ENCODE peak calls at places on chromosomes 7 and 10, in six cellular contexts. W is neural progenitor cell, V is HCT116, M is MM.1S, J is PC-3, A is SK-N-SH. P is an unnamed sample.

GRCh38 chr10:1115262-1115955 is 59.2 kb downstream of the WDR37 start:
- DNase-seq in V (no peak), W (no peak), A (no peak), M (peak; percentile 81), J (no peak), P (no peak)

GRCh38 chr7:156560075-156560474 is 80.5 kb upstream of the RNF32 start:
- DNase-seq in M (no peak), V (no peak), A (peak; percentile 48), J (peak; percentile 23), W (peak; percentile 36), P (no peak)

GRCh38 chr10:70424320-70424719 is 17.2 kb downstream of the NODAL start:
- DNase-seq in W (no peak), A (no peak), V (no peak), J (no peak), M (no peak), P (no peak)

GRCh38 chr10:92755725-92756124 is 66.0 kb downstream of the HHEX start:
- DNase-seq in V (no peak), J (no peak), W (no peak), M (no peak), A (no peak), P (no peak)

GRCh38 chr10:88515235-88515634 is 67.9 kb downstream of the RNLS start:
- DNase-seq in V (no peak), J (no peak), W (no peak), M (no peak), A (no peak), P (peak; percentile 47)

GRCh38 chr7:75711076-75711475 is 27.7 kb downstream of the HIP1 start:
- DNase-seq in M (no peak), J (no peak), V (no peak), A (no peak), W (no peak), P (peak; percentile 39)

GRCh38 chr10:132220061-132220460 is 33.3 kb downstream of the DPYSL4 start:
- DNase-seq in V (no peak), J (no peak), M (no peak), W (no peak), A (no peak), P (no peak)

GRCh38 chr10:19749185-19749729 is 67.0 kb upstream of the PLXDC2 start:
- DNase-seq in A (no peak), V (no peak), W (no peak), J (peak; percentile 3), M (no peak), P (peak; percentile 80)

GRCh38 chr10:122140941-122141623 is 130.0 kb upstream of the BTBD16 start:
- DNase-seq in M (no peak), V (peak; percentile 73), J (peak; percentile 89), W (no peak), A (no peak), P (peak; percentile 97)

GRCh38 chr10:78405231-78405630 is 371.6 kb downstream of the RPS24 start:
- DNase-seq in J (peak; percentile 80), W (no peak), M (no peak), V (no peak), A (no peak), P (peak; percentile 49)

GRCh38 chr7:100888988-100889760 is at the start of gene UFSP1:
- DNase-seq in A (no peak), J (no peak), W (no peak), V (peak; percentile 21), M (no peak), P (no peak)

GRCh38 chr10:43822509-43823236 is 174.0 kb upstream of the ZNF32 start:
- DNase-seq in J (no peak), W (no peak), V (no peak), A (no peak), M (peak; percentile 14), P (peak; percentile 75)

GRCh38 chr7:48114115-48114514 is 25.1 kb downstream of the UPP1 start:
- DNase-seq in M (no peak), W (no peak), V (no peak), J (no peak), A (peak; percentile 6), P (no peak)

GRCh38 chr10:117627561-117627960 is 85.0 kb downstream of the EMX2 start:
- DNase-seq in J (no peak), W (no peak), A (no peak), M (no peak), V (no peak), P (no peak)

GRCh38 chr7:157881062-157881771 is 544.4 kb downstream of the DNAJB6 start:
- DNase-seq in W (no peak), J (no peak), A (no peak), V (no peak), M (no peak), P (no peak)

GRCh38 chr7:138400400-138400886 is 59.6 kb upstream of the TRIM24 start:
- DNase-seq in V (no peak), M (no peak), J (no peak), W (no peak), A (no peak), P (no peak)

GRCh38 chr10:44395902-44396670 is 11.2 kb upstream of the CXCL12 start:
- DNase-seq in W (no peak), V (no peak), M (no peak), J (no peak), A (no peak), P (no peak)

GRCh38 chr7:73342645-73343044 is 14.7 kb downstream of the FKBP6 start:
- DNase-seq in J (peak; percentile 8), W (peak; percentile 71), A (peak; percentile 74), V (peak; percentile 29), M (no peak), P (peak; percentile 64)

GRCh38 chr10:15344876-15345285 is 26.2 kb downstream of the FAM171A1 start:
- DNase-seq in V (no peak), M (no peak), W (peak; percentile 33), A (no peak), J (peak; percentile 62), P (peak; percentile 22)

GRCh38 chr7:90693939-90694338 is 97.8 kb downstream of the CDK14 start:
- DNase-seq in V (no peak), M (no peak), J (no peak), A (no peak), W (no peak), P (no peak)

GRCh38 chr7:69747144-69747543 is 148.9 kb downstream of the AUTS2 start:
- DNase-seq in V (no peak), A (no peak), J (no peak), M (no peak), W (no peak), P (no peak)

GRCh38 chr10:618229-618989 is 71.1 kb downstream of the DIP2C start:
- DNase-seq in A (no peak), V (no peak), W (no peak), J (no peak), M (no peak), P (no peak)

GRCh38 chr10:132497788-132498561 is 39.6 kb upstream of the INPP5A start:
- DNase-seq in A (no peak), V (no peak), W (no peak), J (no peak), M (no peak), P (peak; percentile 28)

GRCh38 chr10:61750943-61751471 is 88.3 kb downstream of the CABCOCO1 start:
- DNase-seq in M (peak; percentile 56), W (peak; percentile 68), V (peak; percentile 64), A (peak; percentile 20), J (peak; percentile 98), P (peak; percentile 77)

GRCh38 chr7:146565872-146566271 is 449.3 kb downstream of the CNTNAP2 start:
- DNase-seq in W (no peak), V (no peak), A (no peak), J (no peak), M (no peak), P (no peak)

GRCh38 chr7:24290004-24290641 is 6.1 kb downstream of the NPY start:
- DNase-seq in V (peak; percentile 76), J (peak; percentile 71), W (peak; percentile 37), M (peak; percentile 86), A (peak; percentile 69), P (peak; percentile 28)

GRCh38 chr10:29807407-29807806 is 172.6 kb upstream of the SVIL start:
- DNase-seq in V (no peak), A (no peak), M (no peak), J (peak; percentile 65), W (no peak), P (peak; percentile 91)
- TF ChIP-seq EZH2phosphoT487 in V (no peak), A (no peak), M (no peak), J (no peak), W (no peak), P (no peak)

GRCh38 chr7:92200791-92201190 is 21.8 kb upstream of the LRRD1 start:
- DNase-seq in A (no peak), M (no peak), W (no peak), V (no peak), J (no peak), P (no peak)

GRCh38 chr7:92205987-92206386 is 27.0 kb upstream of the LRRD1 start:
- DNase-seq in V (no peak), A (no peak), J (no peak), M (no peak), W (peak; percentile 7), P (no peak)

DNA sequence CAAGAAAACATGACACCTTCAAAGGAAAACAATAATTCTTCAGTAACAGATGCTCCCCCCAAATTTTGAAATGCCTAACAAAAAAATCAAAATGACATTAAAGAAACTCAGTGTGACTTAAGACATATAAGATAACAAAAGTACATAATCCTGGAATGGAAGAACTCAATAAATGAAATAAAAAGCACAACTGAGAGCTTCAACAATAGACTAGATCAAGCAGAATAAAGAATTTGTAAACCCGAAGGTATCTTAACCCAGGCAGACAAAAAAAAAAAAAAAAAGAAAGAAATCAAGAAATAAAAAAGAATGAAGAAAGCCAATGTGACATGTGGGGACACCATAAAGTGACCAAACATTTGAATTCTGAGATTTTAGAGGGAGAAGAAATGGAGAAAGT is 27.7 kb upstream of the LRRD1 start:
- DNase-seq in J (no peak), V (no peak), W (no peak), M (no peak), A (no peak), P (no peak)
- H3K4me1 ChIP-seq in J (no peaks in the 10 kb centered on the region), V (no peaks in the 10 kb centered on the region), W (no peaks in the 10 kb centered on the region), M (no peaks in the 10 kb centered on the region), A (no peaks in the 10 kb centered on the region), P (no peaks in the 10 kb centered on the region)

GRCh38 chr7:50088463-50089129 is 4.5 kb downstream of the ZPBP start:
- DNase-seq in W (no peak), A (no peak), M (no peak), J (peak; percentile 12), V (no peak), P (no peak)

GRCh38 chr7:50092579-50093411 is at the start of gene ZPBP:
- DNase-seq in J (peak; percentile 67), W (peak; percentile 60), V (peak; percentile 7), M (peak; percentile 57), A (peak; percentile 65), P (peak; percentile 52)
- H3K9ac ChIP-seq in J (no peak within 1 kb of the TSS), W (no peak within 1 kb of the TSS), V (no peak within 1 kb of the TSS), M (no peak within 1 kb of the TSS), A (no peak within 1 kb of the TSS), P (no peak within 1 kb of the TSS)

DNA sequence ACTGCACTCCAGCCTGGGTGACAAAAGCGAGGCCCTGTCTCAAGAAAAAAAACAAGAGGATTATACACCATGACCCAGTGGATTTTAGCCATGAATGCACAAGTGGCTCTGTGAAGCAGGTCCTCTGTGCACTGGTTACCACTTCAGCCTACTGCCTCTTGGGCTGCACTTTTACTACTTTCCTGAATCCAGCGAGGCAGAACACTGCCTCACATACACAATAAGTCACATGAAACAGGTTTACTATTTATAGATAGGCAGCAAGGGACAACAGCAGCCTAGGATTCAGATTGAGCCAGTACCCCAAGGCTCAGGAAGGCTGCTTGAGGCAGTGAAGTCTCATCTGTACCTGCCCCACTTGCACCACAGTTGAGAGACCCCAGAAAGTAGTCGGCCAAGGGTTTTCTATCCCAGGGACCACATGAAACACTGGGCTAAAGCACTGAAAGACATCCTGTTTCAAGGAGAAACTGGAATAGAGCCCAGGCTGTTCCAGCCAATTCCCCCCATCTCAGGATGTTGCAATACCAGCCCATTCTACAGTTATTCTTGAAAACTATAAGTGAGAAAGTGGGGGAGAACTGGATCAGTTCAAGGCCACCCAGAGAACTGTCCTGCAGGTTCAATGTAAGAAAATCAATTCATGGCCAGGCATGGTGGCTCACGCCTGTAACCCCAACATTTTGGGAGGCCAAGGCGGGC is 10.3 kb upstream of the OGDH start:
- DNase-seq in M (no peak), V (no peak), A (no peak), W (no peak), J (no peak), P (no peak)
- TF ChIP-seq EZH2phosphoT487 in M (no peak), V (no peak), A (no peak), W (no peak), J (no peak), P (no peak)